ENCODE peak calls at places on chromosomes 5 and 9, in five cellular contexts. Q is lower lobe of right lung, Y is vagina, M is left lung, A is left ventricle myocardium inferior. E is an unnamed sample.

GRCh38 chr9:120643096-120643495 is 63.1 kb upstream of the CDK5RAP2 start:
- DNase-seq in Q (no peak), Y (no peak), M (no peak), A (no peak), E (no peak)

GRCh38 chr9:4262735-4263141 is 37.1 kb downstream of the GLIS3 start:
- DNase-seq in Q (no peak), Y (no peak), M (no peak), A (no peak), E (no peak)

GRCh38 chr9:5957166-5957565 is 58.3 kb downstream of the RANBP6 start:
- DNase-seq in Q (no peak), Y (no peak), M (no peak), A (no peak), E (no peak)

GRCh38 chr9:117461386-117461785 is 46.5 kb upstream of the ASTN2 start:
- DNase-seq in Q (no peak), Y (no peak), M (no peak), A (no peak), E (no peak)

GRCh38 chr9:116250881-116251280 is 97.3 kb downstream of the PAPPA start:
- DNase-seq in Q (no peak), Y (no peak), M (no peak), A (no peak), E (no peak)

GRCh38 chr5:139104577-139105271 is 93.4 kb downstream of the SIL1 start:
- DNase-seq in Q (no peak), Y (peak; percentile 88), M (no peak), A (peak; percentile 48), E (no peak)

GRCh38 chr5:167147879-167148278 is 1143.6 kb upstream of the WWC1 start:
- DNase-seq in Q (no peak), Y (no peak), M (no peak), A (no peak), E (no peak)

GRCh38 chr9:118418887-118419620 is 714.9 kb downstream of the TLR4 start:
- DNase-seq in Q (no peak), Y (no peak), M (no peak), A (no peak), E (no peak)

GRCh38 chr5:124544366-124545055 is 201.9 kb downstream of the ZNF608 start:
- DNase-seq in Q (no peak), Y (no peak), M (no peak), A (no peak), E (no peak)

GRCh38 chr9:88532320-88532719 is 2.7 kb upstream of the NXNL2 start:
- DNase-seq in Q (peak; percentile 60), Y (no peak), M (no peak), A (peak; percentile 26), E (no peak)

GRCh38 chr5:173201636-173202265 is 33.3 kb downstream of the NKX2-5 start:
- DNase-seq in Q (no peak), Y (no peak), M (no peak), A (no peak), E (no peak)

GRCh38 chr9:33107762-33108161 is 31.3 kb upstream of the SMU1 start:
- DNase-seq in Q (no peak), Y (no peak), M (no peak), A (no peak), E (no peak)

GRCh38 chr5:174505621-174506020 is 218.8 kb upstream of the MSX2 start:
- DNase-seq in Q (no peak), Y (no peak), M (no peak), A (no peak), E (no peak)

GRCh38 chr9:17230646-17231045 is 95.8 kb downstream of the CNTLN start:
- DNase-seq in Q (no peak), Y (no peak), M (no peak), A (no peak), E (no peak)

GRCh38 chr9:21634951-21635350 is 152.8 kb upstream of the IFNE start:
- DNase-seq in Q (no peak), Y (no peak), M (no peak), A (no peak), E (no peak)

GRCh38 chr5:56900858-56901578 is 8.4 kb upstream of the SETD9 start:
- DNase-seq in Q (no peak), Y (no peak), M (no peak), A (no peak), E (no peak)

GRCh38 chr9:112361602-112362001 is 18.3 kb upstream of the HSDL2 start:
- DNase-seq in Q (no peak), Y (no peak), M (no peak), A (no peak), E (no peak)

GRCh38 chr9:113653746-113654604 is 190.4 kb downstream of the RGS3 start:
- DNase-seq in Q (no peak), Y (no peak), M (no peak), A (no peak), E (peak; percentile 32)

GRCh38 chr5:60340965-60341471 is 358.9 kb downstream of the DEPDC1B start:
- DNase-seq in Q (no peak), Y (no peak), M (no peak), A (no peak), E (no peak)

GRCh38 chr9:100473271-100474081 is 527 bp downstream of the TMEFF1 start:
- DNase-seq in Q (no peak), Y (no peak), M (peak; percentile 83), A (no peak), E (no peak)

GRCh38 chr5:173187054-173187743 is 42.9 kb downstream of the BNIP1 start:
- DNase-seq in Q (no peak), Y (no peak), M (no peak), A (no peak), E (no peak)

GRCh38 chr9:33748633-33749304 is 46.6 kb upstream of the PRSS3 start:
- DNase-seq in Q (no peak), Y (no peak), M (no peak), A (no peak), E (no peak)

GRCh38 chr5:134887593-134888159 is 13.5 kb downstream of the TXNDC15 start:
- DNase-seq in Q (no peak), Y (no peak), M (no peak), A (no peak), E (no peak)

GRCh38 chr9:97475079-97475478 is 26.4 kb upstream of the TMOD1 start:
- DNase-seq in Q (no peak), Y (no peak), M (no peak), A (no peak), E (no peak)

GRCh38 chr5:163564321-163564924 is 59.0 kb downstream of the MAT2B start:
- DNase-seq in Q (no peak), Y (no peak), M (no peak), A (no peak), E (peak; percentile 85)

GRCh38 chr5:66769839-66770617 is 173.8 kb downstream of the MAST4 start:
- DNase-seq in Q (no peak), Y (no peak), M (no peak), A (peak; percentile 18), E (no peak)

GRCh38 chr5:62977641-62978040 is 399.0 kb downstream of the LRRC70 start:
- DNase-seq in Q (no peak), Y (no peak), M (no peak), A (no peak), E (no peak)

GRCh38 chr5:76114192-76114795 is 31.1 kb downstream of the SV2C start:
- DNase-seq in Q (no peak), Y (no peak), M (no peak), A (no peak), E (peak; percentile 54)

GRCh38 chr9:93058357-93059096 is at the start of gene SUSD3:
- DNase-seq in Q (peak; percentile 81), Y (no peak), M (peak; percentile 92), A (peak; percentile 54), E (peak; percentile 92)

GRCh38 chr5:143142596-143143435 is 260.7 kb downstream of the NR3C1 start:
- DNase-seq in Q (no peak), Y (no peak), M (no peak), A (peak; percentile 70), E (no peak)

GRCh38 chr5:116320486-116320885 is 235.7 kb downstream of the COMMD10 start:
- DNase-seq in Q (no peak), Y (no peak), M (no peak), A (no peak), E (no peak)

GRCh38 chr9:127568971-127569818 is 42.9 kb upstream of the STXBP1 start:
- DNase-seq in Q (peak; percentile 86), Y (peak; percentile 92), M (peak; percentile 93), A (peak; percentile 84), E (peak; percentile 97)

GRCh38 chr9:84669293-84670105 is at the start of gene NTRK2:
- DNase-seq in Q (no peak), Y (no peak), M (peak; percentile 75), A (peak; percentile 36), E (no peak)

GRCh38 chr9:114691046-114691955 is 9.3 kb upstream of the TEX48 start:
- DNase-seq in Q (no peak), Y (no peak), M (no peak), A (no peak), E (no peak)

GRCh38 chr9:73149371-73150067 is 2.1 kb upstream of the ANXA1 start:
- DNase-seq in Q (no peak), Y (no peak), M (no peak), A (no peak), E (no peak)

GRCh38 chr5:34626036-34626435 is 30.1 kb upstream of the RAI14 start:
- DNase-seq in Q (no peak), Y (peak; percentile 25), M (no peak), A (no peak), E (no peak)

GRCh38 chr5:10442581-10442980 is 902 bp downstream of the ROPN1L start:
- DNase-seq in Q (no peak), Y (no peak), M (no peak), A (no peak), E (no peak)

GRCh38 chr5:171992813-171993212 is 13.6 kb downstream of the FBXW11 start:
- DNase-seq in Q (no peak), Y (no peak), M (no peak), A (no peak), E (no peak)

GRCh38 chr5:4212981-4213819 is 617.6 kb downstream of the IRX1 start:
- DNase-seq in Q (no peak), Y (peak; percentile 34), M (no peak), A (no peak), E (no peak)

GRCh38 chr5:96489518-96489917 is 56.5 kb upstream of the PCSK1 start:
- DNase-seq in Q (no peak), Y (no peak), M (no peak), A (no peak), E (no peak)

GRCh38 chr5:96492654-96493053 is 59.6 kb upstream of the PCSK1 start:
- DNase-seq in Q (no peak), Y (no peak), M (no peak), A (no peak), E (no peak)

GRCh38 chr5:96487859-96488258 is 54.8 kb upstream of the PCSK1 start:
- DNase-seq in Q (no peak), Y (no peak), M (no peak), A (no peak), E (no peak)

GRCh38 chr5:96493189-96493790 is 60.2 kb upstream of the PCSK1 start:
- DNase-seq in Q (no peak), Y (no peak), M (no peak), A (no peak), E (no peak)
- TF ChIP-seq CTCF in Q (no peak), Y (no peak), M (no peak), A (no peak), E (no peak)

GRCh38 chr9:86052556-86053468 is 46.5 kb downstream of the GOLM1 start:
- DNase-seq in Q (no peak), Y (no peak), M (no peak), A (no peak), E (no peak)
- H3K4me3 ChIP-seq in Q (no peak overlapping the region), Y (no peak overlapping the region), M (no peak overlapping the region), A (no peak overlapping the region), E (no peak overlapping the region)

GRCh38 chr9:129888085-129888808 is 53.0 kb downstream of the USP20 start:
- DNase-seq in Q (peak; percentile 82), Y (peak; percentile 89), M (peak; percentile 92), A (peak; percentile 53), E (peak; percentile 60)
- H3K4me1 ChIP-seq in Q (peaks cover 80% of the 10 kb centered on the region), Y (peaks cover 34% of the 10 kb centered on the region), M (peaks cover 94% of the 10 kb centered on the region), A (peaks cover 57% of the 10 kb centered on the region), E (peaks cover 8% of the 10 kb centered on the region)

GRCh38 chr9:79691496-79691895 is 119.7 kb downstream of the TLE4 start:
- DNase-seq in Q (no peak), Y (no peak), M (no peak), A (no peak), E (no peak)
- TF ChIP-seq CTCF in Q (no peak), Y (no peak), M (no peak), A (no peak), E (no peak)

E was measured in Peyer's patch.